ENCODE peak calls at places on chromosomes 3 and 15, in six cellular contexts. O is left ventricle myocardium inferior, Y is COR-L47, H is C1 segment of cervical spinal cord, K is NCI-H2029 treated with DMSO at 0.1 percent for 48 hours, U is A172. Q is an unnamed sample.

GRCh38 chr15:25374143-25374542 is 64.7 kb downstream of the UBE3A start:
- DNase-seq in O (no peak), Y (no peak), H (no peak), K (no peak), U (no peak), Q (no peak)

GRCh38 chr15:46088486-46089437 is 453.9 kb downstream of the SQOR start:
- DNase-seq in O (no peak), Y (no peak), H (no peak), K (no peak), U (no peak), Q (no peak)

GRCh38 chr3:31622636-31623288 is 90.0 kb downstream of the STT3B start:
- DNase-seq in O (no peak), Y (no peak), H (no peak), K (no peak), U (no peak), Q (no peak)

GRCh38 chr3:94405258-94406035 is 342.6 kb downstream of the NSUN3 start:
- DNase-seq in O (no peak), Y (no peak), H (no peak), K (no peak), U (peak; percentile 1), Q (no peak)

GRCh38 chr3:97863025-97863424 is 41.2 kb downstream of the CRYBG3 start:
- DNase-seq in O (no peak), Y (no peak), H (no peak), K (no peak), U (peak; percentile 4), Q (no peak)

GRCh38 chr3:42066516-42067181 is 24.5 kb upstream of the TRAK1 start:
- DNase-seq in O (no peak), Y (no peak), H (no peak), K (no peak), U (no peak), Q (peak; percentile 48)

GRCh38 chr3:119240101-119240581 is 537 bp downstream of the B4GALT4 start:
- DNase-seq in O (no peak), Y (peak; percentile 31), H (no peak), K (no peak), U (peak; percentile 13), Q (no peak)

GRCh38 chr3:73350988-73351387 is 273.8 kb downstream of the PDZRN3 start:
- DNase-seq in O (no peak), Y (no peak), H (no peak), K (no peak), U (no peak), Q (no peak)

GRCh38 chr15:41887893-41888292 is 6.0 kb downstream of the SPTBN5 start:
- DNase-seq in O (no peak), Y (no peak), H (no peak), K (no peak), U (no peak), Q (no peak)

GRCh38 chr3:22734207-22734606 is 468.9 kb upstream of the UBE2E2 start:
- DNase-seq in O (no peak), Y (no peak), H (no peak), K (no peak), U (no peak), Q (no peak)

GRCh38 chr15:37813306-37813705 is 121.1 kb upstream of the TMCO5A start:
- DNase-seq in O (no peak), Y (no peak), H (no peak), K (no peak), U (no peak), Q (no peak)

GRCh38 chr3:66675383-66675782 is 174.6 kb upstream of the LRIG1 start:
- DNase-seq in O (no peak), Y (no peak), H (no peak), K (no peak), U (peak; percentile 10), Q (no peak)

GRCh38 chr15:62582580-62582979 is 417.5 kb upstream of the C2CD4B start:
- DNase-seq in O (no peak), Y (no peak), H (no peak), K (no peak), U (no peak), Q (no peak)

GRCh38 chr3:23601020-23601822 is 204.5 kb upstream of the UBE2E1 start:
- DNase-seq in O (no peak), Y (no peak), H (no peak), K (no peak), U (peak; percentile 25), Q (no peak)

GRCh38 chr3:141366285-141367037 is 1.8 kb upstream of the ZBTB38 start:
- DNase-seq in O (peak; percentile 34), Y (no peak), H (no peak), K (no peak), U (peak; percentile 95), Q (no peak)

GRCh38 chr3:8839607-8840325 is 70.4 kb upstream of the OXTR start:
- DNase-seq in O (no peak), Y (no peak), H (no peak), K (no peak), U (peak; percentile 52), Q (no peak)

GRCh38 chr3:37852771-37853170 is 8.9 kb upstream of the CTDSPL start:
- DNase-seq in O (no peak), Y (no peak), H (no peak), K (no peak), U (no peak), Q (no peak)

GRCh38 chr3:59559721-59560514 is 510.1 kb upstream of the CFAP20DC start:
- DNase-seq in O (no peak), Y (no peak), H (no peak), K (no peak), U (peak; percentile 89), Q (no peak)

GRCh38 chr15:100880897-100881242 is 1.2 kb downstream of the ALDH1A3 start:
- DNase-seq in O (no peak), Y (no peak), H (no peak), K (no peak), U (no peak), Q (no peak)

GRCh38 chr3:182308328-182308727 is 485.0 kb upstream of the ATP11B start:
- DNase-seq in O (no peak), Y (no peak), H (no peak), K (no peak), U (no peak), Q (no peak)

GRCh38 chr3:197456271-197457091 is 99.3 kb downstream of the BDH1 start:
- DNase-seq in O (peak; percentile 86), Y (no peak), H (no peak), K (no peak), U (peak; percentile 90), Q (no peak)

GRCh38 chr3:114627760-114628159 is 333.9 kb downstream of the TIGIT start:
- DNase-seq in O (peak; percentile 31), Y (no peak), H (no peak), K (no peak), U (no peak), Q (no peak)

GRCh38 chr3:126342991-126343661 is 14.1 kb downstream of the KLF15 start:
- DNase-seq in O (no peak), Y (peak; percentile 20), H (no peak), K (no peak), U (no peak), Q (no peak)

GRCh38 chr3:105827959-105828358 is 40.9 kb downstream of the CBLB start:
- DNase-seq in O (no peak), Y (no peak), H (no peak), K (no peak), U (peak; percentile 93), Q (no peak)

GRCh38 chr3:117735481-117736101 is 1026.0 kb downstream of the TUSC7 start:
- DNase-seq in O (no peak), Y (no peak), H (no peak), K (no peak), U (no peak), Q (no peak)

GRCh38 chr3:186021673-186022362 is 84.0 kb upstream of the TRA2B start:
- DNase-seq in O (no peak), Y (no peak), H (no peak), K (no peak), U (peak; percentile 93), Q (no peak)

GRCh38 chr3:65548848-65549625 is 489.7 kb downstream of the MAGI1 start:
- DNase-seq in O (peak; percentile 45), Y (no peak), H (peak; percentile 34), K (no peak), U (no peak), Q (no peak)

Q was measured in NCI-H774.